ENCODE peak calls at places on chromosomes 12 and 14, in five cellular contexts. V is cardiac muscle cell; C is aorta; N is effector memory CD4-positive, alpha-beta T cell; X is neuronal stem cell. O is an unnamed sample. For H3K9me3, the result is how much of the 10 kb centered on the place peaks cover.

GRCh38 chr14:105168496-105168978 is at the start of gene JAG2:
- DNase-seq in V (peak), C (peak), N (peak), X (peak), O (peak)

GRCh38 chr14:102239231-102239630 is 65.7 kb downstream of the MOK start:
- DNase-seq in V (no peak), C (peak), N (no peak), X (no peak), O (no peak)

GRCh38 chr12:119381471-119382235 is 47.1 kb downstream of the CCDC60 start:
- DNase-seq in V (peak), C (no peak), N (no peak), X (no peak), O (no peak)

GRCh38 chr12:99043319-99043914 is 398.3 kb downstream of the APAF1 start:
- DNase-seq in V (peak), C (peak), N (no peak), X (peak), O (peak)

GRCh38 chr12:121980211-121980891 is 41.3 kb upstream of the BCL7A start:
- DNase-seq in V (no peak), C (no peak), N (no peak), X (no peak), O (no peak)

GRCh38 chr14:92679246-92679645 is 69.2 kb downstream of the LGMN start:
- DNase-seq in V (no peak), C (peak), N (no peak), X (no peak), O (no peak)

GRCh38 chr12:82470906-82471512 is 112.7 kb downstream of the METTL25 start:
- DNase-seq in V (no peak), C (no peak), N (no peak), X (no peak), O (no peak)

GRCh38 chr12:27178251-27178650 is 65.8 kb upstream of the STK38L start:
- DNase-seq in V (no peak), C (no peak), N (no peak), X (no peak), O (no peak)

GRCh38 chr12:108630481-108631207 is 3.0 kb downstream of the SELPLG start:
- DNase-seq in V (no peak), C (peak), N (no peak), X (no peak), O (no peak)

GRCh38 chr14:65478596-65478995 is 66.1 kb downstream of the FUT8 start:
- DNase-seq in V (no peak), C (no peak), N (no peak), X (no peak), O (no peak)

GRCh38 chr14:94237983-94238382 is 55.1 kb downstream of the SERPINA10 start:
- DNase-seq in V (no peak), C (no peak), N (no peak), X (no peak), O (no peak)

GRCh38 chr12:62519043-62519442 is 52.4 kb downstream of the MON2 start:
- DNase-seq in V (no peak), C (no peak), N (no peak), X (no peak), O (peak)

GRCh38 chr12:64236549-64236948 is 14.5 kb upstream of the KICS2 start:
- DNase-seq in V (no peak), C (no peak), N (no peak), X (no peak), O (no peak)

GRCh38 chr12:22409071-22409951 is 74.8 kb upstream of the ST8SIA1 start:
- DNase-seq in V (peak), C (no peak), N (peak), X (no peak), O (no peak)

GRCh38 chr14:70086685-70087379 is 101.9 kb downstream of the SLC8A3 start:
- DNase-seq in V (peak), C (no peak), N (no peak), X (no peak), O (no peak)

GRCh38 chr12:130977046-130977758 is 23.5 kb downstream of the ADGRD1 start:
- DNase-seq in V (no peak), C (no peak), N (no peak), X (no peak), O (peak)

GRCh38 chr14:56902413-56902812 is 92.1 kb upstream of the OTX2 start:
- DNase-seq in V (no peak), C (no peak), N (no peak), X (no peak), O (no peak)

GRCh38 chr12:121804417-121805111 is 755 bp downstream of the SETD1B start:
- DNase-seq in V (peak), C (peak), N (peak), X (no peak), O (peak)

GRCh38 chr14:81303258-81303935 is 82.6 kb upstream of the GTF2A1 start:
- DNase-seq in V (no peak), C (no peak), N (no peak), X (no peak), O (no peak)

GRCh38 chr12:84804691-84805473 is 107.7 kb downstream of the SLC6A15 start:
- DNase-seq in V (no peak), C (no peak), N (no peak), X (no peak), O (no peak)

GRCh38 chr12:56914256-56914655 is 20.0 kb downstream of the SDR9C7 start:
- DNase-seq in V (no peak), C (no peak), N (no peak), X (no peak), O (no peak)

GRCh38 chr14:28785096-28785952 is 18.7 kb downstream of the FOXG1 start:
- DNase-seq in V (no peak), C (no peak), N (no peak), X (no peak), O (no peak)

GRCh38 chr12:115402443-115403170 is 718.6 kb upstream of the TBX3 start:
- DNase-seq in V (no peak), C (no peak), N (no peak), X (no peak), O (no peak)

GRCh38 chr12:120710805-120711296 is 593 bp downstream of the UNC119B start:
- DNase-seq in V (peak), C (peak), N (no peak), X (no peak), O (peak)

GRCh38 chr14:90287791-90288190 is 31.4 kb downstream of the PSMC1 start:
- DNase-seq in V (no peak), C (no peak), N (no peak), X (no peak), O (no peak)

GRCh38 chr12:47801170-47801903 is 18.4 kb downstream of the HDAC7 start:
- DNase-seq in V (no peak), C (no peak), N (no peak), X (no peak), O (peak)

GRCh38 chr14:82125963-82126362 is 592.3 kb upstream of the SEL1L start:
- DNase-seq in V (no peak), C (no peak), N (no peak), X (no peak), O (no peak)

DNA sequence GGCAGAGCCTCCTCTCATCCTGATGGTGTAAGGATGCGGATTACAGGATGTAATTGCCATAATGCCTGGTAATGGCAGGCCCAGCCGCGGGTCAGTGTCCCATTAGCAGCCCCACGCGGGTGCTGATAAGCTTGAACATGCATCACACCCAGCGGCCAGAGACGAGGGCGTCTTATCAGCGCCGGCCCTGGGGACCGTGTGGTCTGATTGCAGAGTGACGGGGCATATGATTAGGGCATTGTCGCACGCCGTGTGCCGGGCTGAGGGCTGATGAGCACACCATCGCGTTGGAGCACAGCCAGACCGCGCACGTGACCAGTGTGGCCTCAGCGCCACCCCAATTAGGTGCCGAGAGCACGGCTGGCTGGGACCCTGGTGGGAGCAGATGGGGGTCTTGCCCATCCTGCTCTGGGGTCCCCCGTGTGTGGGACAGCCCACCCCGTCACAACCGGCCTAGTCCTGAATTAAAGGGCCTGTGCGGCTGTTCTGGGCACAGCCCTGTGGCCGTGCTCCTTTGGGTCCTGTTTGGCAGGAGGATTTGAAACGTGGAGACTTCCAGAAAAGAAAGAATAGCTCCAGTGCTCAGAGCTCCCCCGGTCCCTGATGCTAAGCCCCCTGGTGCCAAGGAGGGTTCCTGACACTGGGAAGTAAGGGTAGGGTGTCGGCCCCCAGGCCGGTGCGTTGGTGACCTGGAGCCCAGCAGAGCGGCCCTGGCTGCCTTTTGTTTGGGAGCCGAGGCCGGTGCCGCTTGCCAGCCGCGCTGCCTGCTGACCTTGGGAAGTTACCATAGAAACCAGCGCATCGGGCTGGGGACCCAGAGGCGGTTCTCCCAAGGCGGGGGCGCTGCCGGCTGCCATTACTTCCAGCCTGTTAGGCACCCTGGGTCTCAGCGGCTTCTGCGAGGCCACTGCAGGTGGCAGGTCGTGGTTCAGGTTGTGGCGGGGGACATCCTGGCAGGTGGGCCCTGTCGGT is 20.7 kb downstream of the KIF26A start:
- DNase-seq in V (peak), C (no peak), N (no peak), X (no peak), O (peak)
- H3K9me3 ChIP-seq in V (under half), C (under half), N (under half), X (under half), O (under half)

GRCh38 chr12:111056618-111057521 is 136.5 kb upstream of the MYL2 start:
- DNase-seq in V (no peak), C (peak), N (peak), X (no peak), O (no peak)
- H3K4me3 ChIP-seq in V (no peak), C (no peak), N (no peak), X (no peak), O (no peak)

GRCh38 chr12:133107121-133107520 is 23.0 kb downstream of the ZNF891 start:
- DNase-seq in V (no peak), C (no peak), N (no peak), X (no peak), O (no peak)

GRCh38 chr12:133108150-133108549 is 21.9 kb downstream of the ZNF891 start:
- DNase-seq in V (no peak), C (no peak), N (no peak), X (no peak), O (no peak)

GRCh38 chr12:133105620-133106019 is 24.5 kb downstream of the ZNF891 start:
- DNase-seq in V (no peak), C (no peak), N (no peak), X (no peak), O (no peak)

GRCh38 chr12:133106253-133106652 is 23.8 kb downstream of the ZNF891 start:
- DNase-seq in V (no peak), C (no peak), N (no peak), X (no peak), O (no peak)
- H3K9me3 ChIP-seq in V (under half), C (under half), N (half or more), X (under half), O (under half)

GRCh38 chr12:106341086-106341879 is 16.3 kb upstream of the POLR3B start:
- DNase-seq in V (peak), C (no peak), N (no peak), X (no peak), O (no peak)

GRCh38 chr12:106345739-106346138 is 11.8 kb upstream of the POLR3B start:
- DNase-seq in V (peak), C (no peak), N (no peak), X (peak), O (no peak)

GRCh38 chr12:106343213-106343509 is 14.4 kb upstream of the POLR3B start:
- DNase-seq in V (no peak), C (no peak), N (no peak), X (no peak), O (no peak)

GRCh38 chr12:106348411-106348810 is 9.1 kb upstream of the POLR3B start:
- DNase-seq in V (no peak), C (no peak), N (no peak), X (no peak), O (no peak)

GRCh38 chr12:106342397-106343212 is 14.9 kb upstream of the POLR3B start:
- DNase-seq in V (peak), C (peak), N (no peak), X (no peak), O (peak)
- H3K4me3 ChIP-seq in V (no peak), C (no peak), N (no peak), X (no peak), O (no peak)

DNA sequence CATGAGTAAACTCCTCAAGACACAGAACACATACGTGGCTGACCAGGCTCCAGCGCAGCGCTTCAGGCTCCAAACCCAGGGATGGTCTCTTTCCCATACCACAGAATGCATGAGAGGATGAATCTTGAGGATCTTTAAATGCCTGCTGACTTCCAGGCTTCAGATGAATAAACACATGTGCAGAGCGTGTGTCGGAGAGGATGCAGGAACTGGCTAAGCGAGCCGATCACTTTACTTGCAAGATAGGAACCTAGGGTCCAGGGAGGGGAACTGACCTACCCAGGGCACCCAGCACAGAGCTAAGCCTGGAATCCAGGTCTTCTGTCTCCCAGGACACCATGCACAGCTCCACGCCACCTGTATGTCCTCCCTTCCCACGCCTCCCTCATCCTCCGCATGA is 209.8 kb downstream of the BCL11B start:
- DNase-seq in V (no peak), C (no peak), N (no peak), X (no peak), O (no peak)
- H3K9me3 ChIP-seq in V (under half), C (under half), N (under half), X (under half), O (under half)

O was measured in right cardiac atrium.